ENCODE peak calls at places on chromosomes 3 and 15, in seven cellular contexts. One of them, this sample, is unnamed.

GRCh38 chr15:37098468-37099320 is 1.7 kb downstream of the MEIS2 start:
- DNase-seq in coronary artery: no peak
- DNase-seq in CD8-positive, alpha-beta memory T cell: no peak
- DNase-seq in activated T-cell treated with anti-CD3 and anti-CD28 coated beads for 1 hour: no peak
- DNase-seq in activated naive CD8-positive, alpha-beta T cell treated with anti-CD3 and anti-CD28 coated beads, Interleukin-2, amount 50 U/mL, for 16 hours: no peak
- DNase-seq in MCF 10A: peak
- DNase-seq in body of pancreas: no peak
- DNase-seq in this sample: no peak

GRCh38 chr3:183824761-183825379 is 507 bp downstream of the MAP6D1 start:
- DNase-seq in MCF 10A: no peak
- DNase-seq in activated T-cell treated with anti-CD3 and anti-CD28 coated beads for 1 hour: no peak
- DNase-seq in body of pancreas: peak
- DNase-seq in CD8-positive, alpha-beta memory T cell: no peak
- DNase-seq in coronary artery: no peak
- DNase-seq in activated naive CD8-positive, alpha-beta T cell treated with anti-CD3 and anti-CD28 coated beads, Interleukin-2, amount 50 U/mL, for 16 hours: no peak
- DNase-seq in this sample: no peak

GRCh38 chr15:72047020-72047419 is 70.9 kb downstream of the MYO9A start:
- DNase-seq in CD8-positive, alpha-beta memory T cell: no peak
- DNase-seq in activated T-cell treated with anti-CD3 and anti-CD28 coated beads for 1 hour: no peak
- DNase-seq in MCF 10A: peak
- DNase-seq in body of pancreas: no peak
- DNase-seq in coronary artery: no peak
- DNase-seq in activated naive CD8-positive, alpha-beta T cell treated with anti-CD3 and anti-CD28 coated beads, Interleukin-2, amount 50 U/mL, for 16 hours: no peak
- DNase-seq in this sample: no peak

GRCh38 chr3:155320934-155321333 is 27.5 kb upstream of the STRIT1 start:
- DNase-seq in MCF 10A: no peak
- DNase-seq in CD8-positive, alpha-beta memory T cell: no peak
- DNase-seq in body of pancreas: no peak
- DNase-seq in activated naive CD8-positive, alpha-beta T cell treated with anti-CD3 and anti-CD28 coated beads, Interleukin-2, amount 50 U/mL, for 16 hours: no peak
- DNase-seq in coronary artery: no peak
- DNase-seq in activated T-cell treated with anti-CD3 and anti-CD28 coated beads for 1 hour: no peak
- DNase-seq in this sample: no peak

GRCh38 chr3:43525376-43525775 is 96.4 kb downstream of the ANO10 start:
- DNase-seq in activated T-cell treated with anti-CD3 and anti-CD28 coated beads for 1 hour: no peak
- DNase-seq in coronary artery: no peak
- DNase-seq in activated naive CD8-positive, alpha-beta T cell treated with anti-CD3 and anti-CD28 coated beads, Interleukin-2, amount 50 U/mL, for 16 hours: no peak
- DNase-seq in MCF 10A: no peak
- DNase-seq in CD8-positive, alpha-beta memory T cell: no peak
- DNase-seq in body of pancreas: no peak
- DNase-seq in this sample: no peak

GRCh38 chr3:194928183-194928736 is 242.6 kb downstream of the FAM43A start:
- DNase-seq in body of pancreas: no peak
- DNase-seq in coronary artery: no peak
- DNase-seq in CD8-positive, alpha-beta memory T cell: no peak
- DNase-seq in activated naive CD8-positive, alpha-beta T cell treated with anti-CD3 and anti-CD28 coated beads, Interleukin-2, amount 50 U/mL, for 16 hours: no peak
- DNase-seq in MCF 10A: no peak
- DNase-seq in activated T-cell treated with anti-CD3 and anti-CD28 coated beads for 1 hour: no peak
- DNase-seq in this sample: no peak

GRCh38 chr3:126434264-126434590 is 39.5 kb downstream of the CFAP100 start:
- DNase-seq in coronary artery: no peak
- DNase-seq in body of pancreas: no peak
- DNase-seq in activated naive CD8-positive, alpha-beta T cell treated with anti-CD3 and anti-CD28 coated beads, Interleukin-2, amount 50 U/mL, for 16 hours: no peak
- DNase-seq in CD8-positive, alpha-beta memory T cell: no peak
- DNase-seq in activated T-cell treated with anti-CD3 and anti-CD28 coated beads for 1 hour: no peak
- DNase-seq in MCF 10A: no peak
- DNase-seq in this sample: no peak

GRCh38 chr3:12796171-12797123 is at the start of gene CAND2:
- DNase-seq in coronary artery: no peak
- DNase-seq in activated naive CD8-positive, alpha-beta T cell treated with anti-CD3 and anti-CD28 coated beads, Interleukin-2, amount 50 U/mL, for 16 hours: no peak
- DNase-seq in body of pancreas: peak
- DNase-seq in CD8-positive, alpha-beta memory T cell: no peak
- DNase-seq in MCF 10A: no peak
- DNase-seq in activated T-cell treated with anti-CD3 and anti-CD28 coated beads for 1 hour: peak
- DNase-seq in this sample: no peak

GRCh38 chr3:99669879-99670555 is 31.6 kb downstream of the COL8A1 start:
- DNase-seq in coronary artery: no peak
- DNase-seq in activated naive CD8-positive, alpha-beta T cell treated with anti-CD3 and anti-CD28 coated beads, Interleukin-2, amount 50 U/mL, for 16 hours: no peak
- DNase-seq in CD8-positive, alpha-beta memory T cell: no peak
- DNase-seq in body of pancreas: no peak
- DNase-seq in MCF 10A: no peak
- DNase-seq in activated T-cell treated with anti-CD3 and anti-CD28 coated beads for 1 hour: no peak
- DNase-seq in this sample: no peak

This sample was measured in activated T-helper 2 cell treated with anti-CD3 and anti-CD28 coated beads, Interferon-gamma antibody, Interleukin-2, Interleukin-4, amounts not matched to agents 10 μg/mL and 5 μg/mL and 100 μg/mL, durations not matched to agents 14 hours and 24 hours and 36 hours.